ENCODE peak calls at places on chromosomes 3 and 15, in seven cellular contexts. I is HL-60, J is GM06990, T is heart left ventricle, D is stomach, E is WERI-Rb-1, G is progenitor cell of endocrine pancreas. W is an unnamed sample.

GRCh38 chr3:30628188-30628930 is 22.0 kb downstream of the TGFBR2 start:
- DNase-seq in T (no peak), J (no peak), D (no peak), I (no peak), G (no peak), E (no peak), W (no peak)

GRCh38 chr3:55459838-55460237 is 27.3 kb downstream of the WNT5A start:
- DNase-seq in J (no peak), I (no peak), T (no peak), D (no peak), E (no peak), G (no peak), W (no peak)

GRCh38 chr3:14520149-14520548 is 20.0 kb downstream of the GRIP2 start:
- DNase-seq in G (no peak), T (peak), I (no peak), D (no peak), E (peak), J (no peak), W (no peak)

GRCh38 chr3:149654188-149654601 is 3.6 kb downstream of the WWTR1 start:
- DNase-seq in T (no peak), E (no peak), J (no peak), I (no peak), G (no peak), D (no peak), W (no peak)

GRCh38 chr3:115931581-115931980 is 308.3 kb downstream of the GAP43 start:
- DNase-seq in E (no peak), D (no peak), J (no peak), G (no peak), T (no peak), I (no peak), W (no peak)

GRCh38 chr3:114394551-114394950 is 100.7 kb downstream of the TIGIT start:
- DNase-seq in D (no peak), E (no peak), G (no peak), I (no peak), T (no peak), J (no peak), W (no peak)

GRCh38 chr15:74383695-74384565 is 16.5 kb upstream of the CYP11A1 start:
- DNase-seq in G (no peak), E (no peak), T (no peak), D (peak), I (no peak), J (peak), W (peak)

GRCh38 chr3:130905551-130905950 is 11.7 kb downstream of the ATP2C1 start:
- DNase-seq in J (no peak), D (no peak), T (no peak), I (no peak), G (no peak), E (no peak), W (no peak)

GRCh38 chr3:117454928-117455327 is 745.3 kb downstream of the TUSC7 start:
- DNase-seq in D (no peak), T (no peak), E (no peak), J (no peak), G (no peak), I (no peak), W (no peak)

GRCh38 chr3:14505001-14505802 is 34.9 kb downstream of the GRIP2 start:
- DNase-seq in I (no peak), D (no peak), G (no peak), J (no peak), T (no peak), E (peak), W (no peak)

GRCh38 chr15:66133247-66133646 is 120.3 kb downstream of the MEGF11 start:
- DNase-seq in T (no peak), G (no peak), D (no peak), I (no peak), E (no peak), J (no peak), W (no peak)

GRCh38 chr15:90161946-90162345 is 39.2 kb upstream of the SEMA4B start:
- DNase-seq in J (peak), E (no peak), I (peak), T (no peak), G (no peak), D (no peak), W (no peak)

GRCh38 chr15:40958146-40958545 is 4.9 kb downstream of the CHAC1 start:
- DNase-seq in T (no peak), I (no peak), G (no peak), J (no peak), D (no peak), E (no peak), W (no peak)

GRCh38 chr3:4474683-4475490 is 7.8 kb upstream of the SUMF1 start:
- DNase-seq in J (peak), I (peak), D (no peak), T (peak), E (no peak), G (no peak), W (peak)

GRCh38 chr3:114624676-114625181 is 330.9 kb downstream of the TIGIT start:
- DNase-seq in J (no peak), T (peak), G (no peak), I (no peak), D (peak), E (no peak), W (peak)

GRCh38 chr3:120450261-120450913 is 405 bp downstream of the FSTL1 start:
- DNase-seq in G (no peak), E (no peak), I (peak), J (peak), T (peak), D (peak), W (peak)

GRCh38 chr15:64455951-64456350 is 4.4 kb upstream of the ZNF609 start:
- DNase-seq in D (no peak), I (peak), T (peak), G (no peak), J (no peak), E (no peak), W (no peak)

GRCh38 chr3:33665294-33665693 is 52.8 kb downstream of the CLASP2 start:
- DNase-seq in T (no peak), E (no peak), J (no peak), G (no peak), D (no peak), I (no peak), W (no peak)

GRCh38 chr3:58422756-58423324 is 10.8 kb downstream of the PDHB start:
- DNase-seq in D (no peak), I (no peak), G (no peak), T (no peak), E (peak), J (no peak), W (no peak)
- TF ChIP-seq CTCF in D (no peak), I (no peak), G (no peak), T (peak), E (peak), J (no peak), W (no peak)

DNA sequence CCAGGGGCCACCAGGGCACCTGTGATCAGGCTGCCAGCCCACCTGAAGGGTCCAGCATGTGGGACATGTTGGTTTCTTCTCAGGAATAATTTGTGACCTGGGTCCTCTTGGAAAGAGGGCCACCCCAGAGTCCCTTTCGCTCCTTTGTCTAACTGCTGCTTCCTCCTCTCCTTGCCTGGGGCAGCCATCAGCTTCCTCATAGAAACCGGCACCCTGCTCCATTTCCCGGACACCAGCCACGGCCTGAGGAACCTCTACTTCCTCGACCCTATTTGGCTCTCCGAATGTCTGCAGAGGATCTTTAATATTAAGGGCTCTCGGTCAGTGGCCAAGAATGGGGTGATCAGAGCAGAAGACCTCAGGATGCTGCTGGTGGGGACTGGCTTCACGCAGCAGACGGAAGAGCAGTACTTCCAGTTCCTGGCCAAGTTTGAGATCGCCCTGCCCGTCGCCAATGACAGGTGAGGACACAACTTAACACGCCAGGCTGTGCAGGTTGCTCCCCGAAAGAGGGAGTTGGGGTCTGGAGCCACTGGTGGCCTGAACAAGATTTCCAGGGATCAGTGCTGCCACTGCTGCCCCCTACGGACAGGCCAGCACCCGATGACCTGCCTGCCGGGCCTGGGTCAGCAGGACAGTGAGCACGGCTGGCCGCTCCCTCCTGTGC is 109.7 kb downstream of the LRRK1 start:
- DNase-seq in E (peak), G (no peak), I (no peak), T (peak), D (peak), J (no peak), W (no peak)
- TF ChIP-seq CTCF in E (peak), G (peak), I (no peak), T (no peak), D (no peak), J (no peak), W (no peak)

DNA sequence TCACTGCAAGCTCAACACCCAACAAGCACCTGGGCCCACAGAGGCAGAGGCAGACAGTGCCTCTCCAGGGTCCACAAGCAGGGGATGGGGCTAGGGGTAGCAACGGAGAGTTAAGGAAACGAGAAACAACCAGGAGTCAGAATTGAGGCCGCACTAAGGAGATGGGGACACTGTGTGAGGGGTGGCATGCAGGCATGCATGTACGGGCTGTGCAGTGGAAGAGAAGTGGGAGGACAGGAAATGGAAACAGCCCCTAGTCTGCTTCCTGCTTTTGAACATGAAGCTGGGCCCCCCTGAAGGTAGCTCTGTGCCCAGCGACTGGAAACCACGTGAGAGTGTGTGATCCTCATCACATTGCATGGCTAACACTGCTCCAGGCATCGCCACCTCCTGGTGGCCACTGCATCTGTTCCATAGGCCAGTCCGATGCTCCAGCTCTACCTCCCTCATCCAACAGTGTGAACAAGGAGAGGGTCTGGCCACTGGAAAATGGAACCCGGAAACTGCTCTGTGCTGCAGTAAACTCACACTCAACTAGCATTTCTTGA is 44.0 kb downstream of the XXYLT1 start:
- DNase-seq in D (peak), J (no peak), T (no peak), I (peak), G (no peak), E (no peak), W (peak)
- TF ChIP-seq CTCF in D (no peak), J (peak), T (peak), I (no peak), G (peak), E (peak), W (no peak)

GRCh38 chr3:127680790-127681189 is 8.0 kb downstream of the ABTB1 start:
- DNase-seq in D (peak), J (no peak), T (no peak), E (no peak), G (no peak), I (no peak), W (no peak)

GRCh38 chr3:127678315-127678599 is 5.5 kb downstream of the ABTB1 start:
- DNase-seq in J (no peak), I (no peak), D (no peak), E (no peak), T (no peak), G (no peak), W (no peak)

GRCh38 chr3:127678611-127679533 is 6.1 kb downstream of the ABTB1 start:
- DNase-seq in D (peak), I (peak), E (peak), G (no peak), T (no peak), J (no peak), W (no peak)

GRCh38 chr3:127680146-127680661 is 7.5 kb downstream of the ABTB1 start:
- DNase-seq in J (no peak), G (no peak), T (peak), D (peak), E (peak), I (no peak), W (no peak)

DNA sequence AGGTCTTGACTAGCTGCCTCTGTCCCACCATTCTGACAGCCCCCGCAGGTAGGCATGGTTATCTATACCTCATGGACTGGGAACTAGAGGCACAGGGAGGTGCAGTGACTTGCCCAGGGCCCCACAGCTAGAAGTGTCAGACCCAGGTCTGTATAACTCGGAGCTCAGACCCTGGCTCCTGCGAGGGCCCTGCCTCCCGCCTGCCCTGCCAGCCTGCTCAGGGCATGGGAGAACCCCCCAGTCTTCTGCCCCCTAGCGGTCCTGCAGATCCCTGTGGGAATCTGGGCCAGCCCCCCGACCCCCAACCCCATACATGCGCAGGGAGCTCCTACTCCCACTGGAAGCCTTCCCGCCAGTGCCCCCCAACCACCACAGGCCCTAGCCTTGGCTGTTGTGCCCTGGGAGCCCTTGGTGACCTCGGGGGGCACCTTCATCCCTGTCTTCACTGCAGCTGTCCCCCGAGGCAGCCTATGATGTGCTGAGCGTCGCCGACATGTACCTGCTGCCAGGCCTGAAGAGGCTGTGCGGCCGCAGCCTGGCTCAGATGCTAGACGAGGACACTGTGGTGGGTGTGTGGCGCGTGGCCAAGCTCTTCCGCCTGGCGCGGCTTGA is 6.9 kb downstream of the ABTB1 start:
- DNase-seq in D (peak), I (no peak), J (no peak), G (no peak), T (no peak), E (peak), W (no peak)
- TF ChIP-seq CTCF in D (no peak), I (no peak), J (peak), G (peak), T (no peak), E (no peak), W (no peak)

DNA sequence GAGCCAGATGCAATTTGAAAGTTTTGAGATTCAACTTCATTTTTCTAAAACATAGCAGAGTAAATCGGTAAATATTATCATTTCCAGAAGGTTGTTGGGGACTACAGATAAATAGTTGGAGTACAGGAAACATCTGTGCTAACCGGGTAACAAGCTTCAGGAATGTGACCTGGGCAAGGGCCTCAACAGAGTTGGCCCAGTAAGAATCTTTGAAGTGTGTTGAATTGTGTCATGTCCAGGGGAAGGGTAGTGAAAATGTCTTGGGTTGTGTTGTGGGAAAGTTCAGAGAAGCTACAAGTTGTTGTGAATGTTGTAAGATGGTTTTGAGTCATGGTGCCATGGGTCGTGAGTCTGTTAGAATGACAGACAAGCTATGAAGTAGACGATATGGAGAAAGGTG is 35.7 kb downstream of the SQOR start:
- DNase-seq in I (no peak), J (no peak), D (no peak), G (no peak), E (no peak), T (no peak), W (no peak)
- TF ChIP-seq CTCF in I (no peak), J (no peak), D (no peak), G (no peak), E (no peak), T (no peak), W (no peak)

GRCh38 chr3:140545756-140546155 is 132.1 kb upstream of the TRIM42 start:
- DNase-seq in J (no peak), G (no peak), I (no peak), T (no peak), D (no peak), E (no peak), W (no peak)

GRCh38 chr3:140545197-140545596 is 132.7 kb upstream of the TRIM42 start:
- DNase-seq in I (no peak), T (no peak), G (no peak), D (no peak), J (no peak), E (no peak), W (no peak)

GRCh38 chr3:140541975-140542653 is 135.8 kb upstream of the TRIM42 start:
- DNase-seq in E (no peak), G (no peak), J (no peak), D (no peak), T (no peak), I (no peak), W (no peak)

GRCh38 chr3:140552403-140552802 is 125.5 kb upstream of the TRIM42 start:
- DNase-seq in T (no peak), J (no peak), G (no peak), E (no peak), D (no peak), I (no peak), W (no peak)

DNA sequence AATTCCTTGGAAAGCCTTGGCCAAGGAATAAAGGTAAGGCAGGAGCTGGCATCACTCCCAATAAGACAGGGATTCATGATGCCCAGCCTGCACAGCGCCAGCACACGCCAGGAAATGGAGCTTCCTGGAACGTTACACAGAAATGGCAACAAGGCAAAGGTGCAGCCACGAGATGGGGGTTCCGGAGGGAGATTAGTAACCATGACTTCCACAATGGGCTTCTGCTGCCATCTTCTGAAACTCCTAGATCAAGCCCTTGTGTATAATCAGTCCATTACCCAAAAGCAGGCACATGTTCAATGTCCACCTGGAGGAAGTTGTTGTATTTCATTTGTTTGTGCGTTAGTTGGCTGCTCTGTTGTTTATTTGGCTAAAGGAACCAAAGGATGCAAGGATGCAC is 131.2 kb upstream of the TRIM42 start:
- DNase-seq in D (no peak), J (no peak), G (no peak), I (no peak), E (no peak), T (no peak), W (no peak)
- TF ChIP-seq CTCF in D (no peak), J (no peak), G (no peak), I (no peak), E (peak), T (no peak), W (no peak)

GRCh38 chr3:196948442-196949365 is 6.4 kb upstream of the NCBP2 start:
- DNase-seq in D (no peak), I (peak), T (no peak), G (no peak), J (no peak), E (peak), W (no peak)
- TF ChIP-seq CTCF in D (no peak), I (no peak), T (no peak), G (no peak), J (no peak), E (peak), W (no peak)

DNA sequence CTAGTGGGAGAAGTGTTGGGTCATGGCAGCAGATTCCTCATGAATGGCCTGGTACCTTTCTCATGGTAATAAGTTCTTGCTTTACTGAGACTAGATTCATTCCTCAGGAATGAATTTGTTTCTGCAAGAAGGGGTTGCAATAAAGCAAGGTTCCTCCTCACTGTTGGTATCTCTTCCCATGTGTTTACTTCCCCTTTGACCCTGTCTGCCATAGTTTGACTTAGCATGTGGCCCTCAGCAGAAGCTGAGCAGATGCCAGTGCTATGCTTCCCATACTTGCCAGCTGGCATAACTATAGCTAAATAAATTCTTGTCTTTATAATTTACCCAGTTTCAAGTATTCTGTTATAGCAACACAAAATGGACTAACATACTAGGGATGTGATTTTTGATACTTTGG is 163.6 kb upstream of the COL8A1 start:
- DNase-seq in G (no peak), I (no peak), T (no peak), E (no peak), J (no peak), D (no peak), W (no peak)
- TF ChIP-seq CTCF in G (no peak), I (no peak), T (no peak), E (no peak), J (no peak), D (no peak), W (no peak)